ENCODE peak calls at places on chromosomes 6 and 20, in ten cellular contexts. One of them, this sample, is unnamed. For H3K4me1, the result is how much of the 10 kb centered on the place peaks cover.

GRCh38 chr6:108766886-108767285 is 81.3 kb upstream of the ARMC2 start:
- DNase-seq in aorta: no peak
- DNase-seq in HAP-1: no peak
- DNase-seq in MM.1S: no peak
- DNase-seq in heart right ventricle: no peak
- DNase-seq in uterus: no peak
- DNase-seq in heart left ventricle: no peak
- DNase-seq in CD8-positive, alpha-beta T cell: no peak
- DNase-seq in neural progenitor cell: no peak
- DNase-seq in OCI-LY7: no peak
- DNase-seq in this sample: no peak

GRCh38 chr6:129812145-129812777 is 48.9 kb downstream of the TMEM244 start:
- DNase-seq in aorta: no peak
- DNase-seq in HAP-1: no peak
- DNase-seq in MM.1S: no peak
- DNase-seq in heart right ventricle: no peak
- DNase-seq in uterus: no peak
- DNase-seq in heart left ventricle: no peak
- DNase-seq in CD8-positive, alpha-beta T cell: no peak
- DNase-seq in neural progenitor cell: no peak
- DNase-seq in OCI-LY7: no peak
- DNase-seq in this sample: no peak

GRCh38 chr6:1418471-1419191 is 29.3 kb downstream of the FOXF2 start:
- DNase-seq in aorta: no peak
- DNase-seq in HAP-1: no peak
- DNase-seq in MM.1S: no peak
- DNase-seq in heart right ventricle: no peak
- DNase-seq in uterus: no peak
- DNase-seq in heart left ventricle: no peak
- DNase-seq in CD8-positive, alpha-beta T cell: no peak
- DNase-seq in neural progenitor cell: no peak
- DNase-seq in OCI-LY7: no peak
- DNase-seq in this sample: no peak

GRCh38 chr6:134352786-134353480 is 35.0 kb upstream of the SGK1 start:
- DNase-seq in aorta: no peak
- DNase-seq in HAP-1: no peak
- DNase-seq in MM.1S: no peak
- DNase-seq in heart right ventricle: no peak
- DNase-seq in uterus: no peak
- DNase-seq in heart left ventricle: no peak
- DNase-seq in CD8-positive, alpha-beta T cell: no peak
- DNase-seq in neural progenitor cell: peak
- DNase-seq in OCI-LY7: no peak
- DNase-seq in this sample: no peak

GRCh38 chr6:15769471-15770088 is 106.8 kb upstream of the DTNBP1 start:
- DNase-seq in aorta: no peak
- DNase-seq in HAP-1: no peak
- DNase-seq in MM.1S: no peak
- DNase-seq in heart right ventricle: no peak
- DNase-seq in uterus: no peak
- DNase-seq in heart left ventricle: no peak
- DNase-seq in CD8-positive, alpha-beta T cell: no peak
- DNase-seq in neural progenitor cell: no peak
- DNase-seq in OCI-LY7: no peak
- DNase-seq in this sample: peak

GRCh38 chr6:112087916-112088315 is 525 bp downstream of the FAM229B start:
- DNase-seq in aorta: no peak
- DNase-seq in HAP-1: peak
- DNase-seq in MM.1S: no peak
- DNase-seq in heart right ventricle: no peak
- DNase-seq in uterus: no peak
- DNase-seq in heart left ventricle: no peak
- DNase-seq in CD8-positive, alpha-beta T cell: no peak
- DNase-seq in neural progenitor cell: no peak
- DNase-seq in OCI-LY7: peak
- DNase-seq in this sample: no peak

GRCh38 chr20:20709858-20710257 is 2.6 kb downstream of the RALGAPA2 start:
- DNase-seq in aorta: no peak
- DNase-seq in HAP-1: no peak
- DNase-seq in MM.1S: no peak
- DNase-seq in heart right ventricle: no peak
- DNase-seq in uterus: no peak
- DNase-seq in heart left ventricle: no peak
- DNase-seq in CD8-positive, alpha-beta T cell: no peak
- DNase-seq in neural progenitor cell: no peak
- DNase-seq in OCI-LY7: no peak
- DNase-seq in this sample: no peak

GRCh38 chr6:107801195-107801594 is 22.9 kb downstream of the SCML4 start:
- DNase-seq in aorta: no peak
- DNase-seq in HAP-1: no peak
- DNase-seq in MM.1S: no peak
- DNase-seq in heart right ventricle: no peak
- DNase-seq in uterus: no peak
- DNase-seq in heart left ventricle: no peak
- DNase-seq in CD8-positive, alpha-beta T cell: no peak
- DNase-seq in neural progenitor cell: no peak
- DNase-seq in OCI-LY7: no peak
- DNase-seq in this sample: no peak

GRCh38 chr20:41030536-41031242 is 2.1 kb downstream of the TOP1 start:
- DNase-seq in aorta: no peak
- DNase-seq in HAP-1: no peak
- DNase-seq in MM.1S: no peak
- DNase-seq in heart right ventricle: no peak
- DNase-seq in uterus: no peak
- DNase-seq in heart left ventricle: no peak
- DNase-seq in CD8-positive, alpha-beta T cell: no peak
- DNase-seq in neural progenitor cell: no peak
- DNase-seq in OCI-LY7: no peak
- DNase-seq in this sample: no peak
- H3K4me1 ChIP-seq in aorta: under half
- H3K4me1 ChIP-seq in HAP-1: under half
- H3K4me1 ChIP-seq in MM.1S: under half
- H3K4me1 ChIP-seq in heart right ventricle: half or more
- H3K4me1 ChIP-seq in uterus: under half
- H3K4me1 ChIP-seq in heart left ventricle: under half
- H3K4me1 ChIP-seq in CD8-positive, alpha-beta T cell: half or more
- H3K4me1 ChIP-seq in neural progenitor cell: half or more
- H3K4me1 ChIP-seq in OCI-LY7: half or more
- H3K4me1 ChIP-seq in this sample: under half

GRCh38 chr6:163759542-163759941 is 345.0 kb downstream of the QKI start:
- DNase-seq in aorta: no peak
- DNase-seq in HAP-1: no peak
- DNase-seq in MM.1S: no peak
- DNase-seq in heart right ventricle: no peak
- DNase-seq in uterus: no peak
- DNase-seq in heart left ventricle: no peak
- DNase-seq in CD8-positive, alpha-beta T cell: no peak
- DNase-seq in neural progenitor cell: no peak
- DNase-seq in OCI-LY7: no peak
- DNase-seq in this sample: no peak

GRCh38 chr6:163754866-163755265 is 340.3 kb downstream of the QKI start:
- DNase-seq in aorta: peak
- DNase-seq in HAP-1: no peak
- DNase-seq in MM.1S: no peak
- DNase-seq in heart right ventricle: no peak
- DNase-seq in uterus: no peak
- DNase-seq in heart left ventricle: no peak
- DNase-seq in CD8-positive, alpha-beta T cell: no peak
- DNase-seq in neural progenitor cell: no peak
- DNase-seq in OCI-LY7: no peak
- DNase-seq in this sample: no peak

GRCh38 chr6:163756079-163756478 is 341.6 kb downstream of the QKI start:
- DNase-seq in aorta: no peak
- DNase-seq in HAP-1: no peak
- DNase-seq in MM.1S: peak
- DNase-seq in heart right ventricle: no peak
- DNase-seq in uterus: no peak
- DNase-seq in heart left ventricle: no peak
- DNase-seq in CD8-positive, alpha-beta T cell: no peak
- DNase-seq in neural progenitor cell: no peak
- DNase-seq in OCI-LY7: peak
- DNase-seq in this sample: no peak

GRCh38 chr6:163760860-163761259 is 346.3 kb downstream of the QKI start:
- DNase-seq in aorta: no peak
- DNase-seq in HAP-1: no peak
- DNase-seq in MM.1S: no peak
- DNase-seq in heart right ventricle: no peak
- DNase-seq in uterus: no peak
- DNase-seq in heart left ventricle: no peak
- DNase-seq in CD8-positive, alpha-beta T cell: no peak
- DNase-seq in neural progenitor cell: no peak
- DNase-seq in OCI-LY7: no peak
- DNase-seq in this sample: no peak

GRCh38 chr6:163757506-163757905 is 343.0 kb downstream of the QKI start:
- DNase-seq in aorta: no peak
- DNase-seq in HAP-1: no peak
- DNase-seq in MM.1S: no peak
- DNase-seq in heart right ventricle: no peak
- DNase-seq in uterus: no peak
- DNase-seq in heart left ventricle: no peak
- DNase-seq in CD8-positive, alpha-beta T cell: no peak
- DNase-seq in neural progenitor cell: no peak
- DNase-seq in OCI-LY7: peak
- DNase-seq in this sample: no peak
- H3K4me3 ChIP-seq in aorta: no peak
- H3K4me3 ChIP-seq in HAP-1: no peak
- H3K4me3 ChIP-seq in MM.1S: no peak
- H3K4me3 ChIP-seq in heart right ventricle: no peak
- H3K4me3 ChIP-seq in uterus: no peak
- H3K4me3 ChIP-seq in heart left ventricle: no peak
- H3K4me3 ChIP-seq in CD8-positive, alpha-beta T cell: no peak
- H3K4me3 ChIP-seq in neural progenitor cell: no peak
- H3K4me3 ChIP-seq in OCI-LY7: no peak
- H3K4me3 ChIP-seq in this sample: no peak

GRCh38 chr20:57772349-57772964 is 62.6 kb upstream of the PMEPA1 start:
- DNase-seq in aorta: peak
- DNase-seq in HAP-1: no peak
- DNase-seq in MM.1S: no peak
- DNase-seq in heart right ventricle: no peak
- DNase-seq in uterus: no peak
- DNase-seq in heart left ventricle: no peak
- DNase-seq in CD8-positive, alpha-beta T cell: no peak
- DNase-seq in neural progenitor cell: peak
- DNase-seq in OCI-LY7: no peak
- DNase-seq in this sample: peak

GRCh38 chr20:57770852-57771746 is 61.3 kb upstream of the PMEPA1 start:
- DNase-seq in aorta: no peak
- DNase-seq in HAP-1: no peak
- DNase-seq in MM.1S: no peak
- DNase-seq in heart right ventricle: no peak
- DNase-seq in uterus: no peak
- DNase-seq in heart left ventricle: no peak
- DNase-seq in CD8-positive, alpha-beta T cell: no peak
- DNase-seq in neural progenitor cell: no peak
- DNase-seq in OCI-LY7: no peak
- DNase-seq in this sample: peak

GRCh38 chr20:57769756-57770155 is 59.9 kb upstream of the PMEPA1 start:
- DNase-seq in aorta: no peak
- DNase-seq in HAP-1: no peak
- DNase-seq in MM.1S: no peak
- DNase-seq in heart right ventricle: no peak
- DNase-seq in uterus: no peak
- DNase-seq in heart left ventricle: no peak
- DNase-seq in CD8-positive, alpha-beta T cell: no peak
- DNase-seq in neural progenitor cell: no peak
- DNase-seq in OCI-LY7: no peak
- DNase-seq in this sample: peak

GRCh38 chr20:57767456-57767855 is 57.6 kb upstream of the PMEPA1 start:
- DNase-seq in aorta: no peak
- DNase-seq in HAP-1: no peak
- DNase-seq in MM.1S: no peak
- DNase-seq in heart right ventricle: no peak
- DNase-seq in uterus: no peak
- DNase-seq in heart left ventricle: no peak
- DNase-seq in CD8-positive, alpha-beta T cell: no peak
- DNase-seq in neural progenitor cell: no peak
- DNase-seq in OCI-LY7: no peak
- DNase-seq in this sample: no peak

DNA sequence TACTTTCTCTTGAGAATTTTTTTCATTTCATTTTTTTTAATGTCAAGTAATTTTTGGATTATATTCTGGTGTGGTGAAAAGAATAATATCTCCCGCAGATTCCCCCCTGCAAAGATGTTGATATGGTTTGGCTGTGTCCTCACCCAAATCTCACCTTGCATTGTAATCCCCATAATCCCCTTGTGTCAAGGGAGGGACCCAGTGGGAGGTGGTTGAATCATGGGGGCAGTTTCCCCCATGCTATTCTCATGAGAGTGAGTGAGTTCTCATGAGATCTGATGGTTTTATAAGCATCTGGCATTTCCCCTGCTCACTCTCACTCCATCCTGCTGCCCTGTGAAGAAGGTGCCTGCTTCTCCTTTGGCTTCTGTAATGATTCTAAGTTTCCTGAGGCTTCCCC is 58.7 kb upstream of the PMEPA1 start:
- DNase-seq in aorta: no peak
- DNase-seq in HAP-1: no peak
- DNase-seq in MM.1S: no peak
- DNase-seq in heart right ventricle: no peak
- DNase-seq in uterus: no peak
- DNase-seq in heart left ventricle: no peak
- DNase-seq in CD8-positive, alpha-beta T cell: no peak
- DNase-seq in neural progenitor cell: no peak
- DNase-seq in OCI-LY7: no peak
- DNase-seq in this sample: no peak
- H3K4me1 ChIP-seq in aorta: under half
- H3K4me1 ChIP-seq in HAP-1: under half
- H3K4me1 ChIP-seq in MM.1S: under half
- H3K4me1 ChIP-seq in heart right ventricle: under half
- H3K4me1 ChIP-seq in uterus: under half
- H3K4me1 ChIP-seq in heart left ventricle: under half
- H3K4me1 ChIP-seq in CD8-positive, alpha-beta T cell: under half
- H3K4me1 ChIP-seq in neural progenitor cell: under half
- H3K4me1 ChIP-seq in OCI-LY7: under half
- H3K4me1 ChIP-seq in this sample: under half

DNA sequence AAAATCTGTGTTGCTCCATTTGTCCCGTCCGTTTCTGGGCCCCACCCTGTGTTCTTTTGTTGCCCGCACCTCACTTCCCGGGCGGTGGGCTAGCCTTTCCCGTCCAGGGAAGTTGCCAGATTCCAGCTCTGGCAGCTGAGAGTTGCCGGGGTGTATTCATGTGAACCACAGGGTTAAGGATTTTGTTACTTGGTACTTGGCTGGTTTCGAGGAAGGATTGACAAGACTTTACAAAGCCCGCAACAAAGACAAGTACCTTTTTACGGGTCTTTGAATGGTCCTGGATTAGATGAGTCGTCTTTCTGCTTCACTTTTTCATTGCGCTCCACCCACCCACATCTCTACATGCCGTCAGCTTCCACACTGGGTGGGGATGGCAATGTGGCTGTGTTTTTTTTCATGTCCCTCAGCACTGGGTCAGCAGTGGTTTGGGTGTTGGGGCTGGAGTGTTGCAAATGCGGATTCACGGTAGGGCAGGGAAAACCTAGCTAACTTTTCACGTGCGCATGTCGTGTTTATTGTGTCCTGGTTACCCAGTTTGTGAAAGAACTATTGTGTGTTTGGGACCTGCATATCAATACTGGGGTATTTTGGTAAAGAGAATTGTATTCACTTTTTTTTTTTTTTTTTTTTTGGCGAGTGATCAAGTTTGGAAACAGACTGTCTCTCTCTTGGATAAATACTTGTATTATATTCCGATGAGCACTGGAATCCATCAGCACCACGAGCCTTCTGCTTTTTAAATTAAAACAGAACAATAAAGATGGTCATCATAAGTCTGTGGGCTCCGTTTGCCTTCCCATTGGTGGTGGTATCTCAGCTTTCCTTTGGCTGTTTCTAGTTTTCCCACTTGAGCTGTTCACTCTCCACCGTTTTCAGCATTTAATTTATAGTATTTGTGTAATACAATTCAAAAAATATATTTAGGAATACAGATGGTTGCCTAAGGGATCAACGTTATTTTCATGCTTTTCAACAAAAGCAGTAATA is 1.2 kb downstream of the DUSP22 start:
- DNase-seq in aorta: no peak
- DNase-seq in HAP-1: peak
- DNase-seq in MM.1S: peak
- DNase-seq in heart right ventricle: peak
- DNase-seq in uterus: peak
- DNase-seq in heart left ventricle: peak
- DNase-seq in CD8-positive, alpha-beta T cell: peak
- DNase-seq in neural progenitor cell: peak
- DNase-seq in OCI-LY7: peak
- DNase-seq in this sample: peak
- H3K4me3 ChIP-seq in aorta: peak
- H3K4me3 ChIP-seq in HAP-1: peak
- H3K4me3 ChIP-seq in MM.1S: peak
- H3K4me3 ChIP-seq in heart right ventricle: peak
- H3K4me3 ChIP-seq in uterus: peak
- H3K4me3 ChIP-seq in heart left ventricle: peak
- H3K4me3 ChIP-seq in CD8-positive, alpha-beta T cell: peak
- H3K4me3 ChIP-seq in neural progenitor cell: peak
- H3K4me3 ChIP-seq in OCI-LY7: peak
- H3K4me3 ChIP-seq in this sample: peak

This sample was measured in SJCRH30.